ENCODE peak calls at places on chromosomes 11 and 22, in ten cellular contexts. K is heart right ventricle, Y is adrenal gland, B is fibroblast of lung, Z is suprapubic skin, T is choroid plexus epithelial cell, G is epithelial cell of esophagus, X is upper lobe of right lung, N is AG04450, J is fibroblast of pulmonary artery. O is an unnamed sample.
A peak's percentile ranks its signal among the peaks of the same experiment; 100 is the strongest.

GRCh38 chr11:132318421-132319157 is 948.2 kb downstream of the NTM start:
- DNase-seq in K (no peak), Y (no peak), B (peak; percentile 82), Z (no peak), T (peak; percentile 66), G (peak; percentile 84), X (no peak), N (no peak), J (peak; percentile 11), O (peak; percentile 14)

GRCh38 chr11:66090288-66090687 is 20.2 kb downstream of the PACS1 start:
- DNase-seq in K (no peak), Y (no peak), B (no peak), Z (no peak), T (no peak), G (no peak), X (no peak), N (no peak), J (no peak), O (no peak)

GRCh38 chr22:43173976-43174720 is 12.8 kb downstream of the TTLL12 start:
- DNase-seq in K (no peak), Y (no peak), B (no peak), Z (no peak), T (no peak), G (no peak), X (no peak), N (no peak), J (no peak), O (no peak)

GRCh38 chr11:2587132-2587930 is 112.5 kb downstream of the KCNQ1OT1 start:
- DNase-seq in K (peak; percentile 8), Y (peak; percentile 18), B (no peak), Z (peak; percentile 73), T (no peak), G (no peak), X (peak; percentile 61), N (no peak), J (no peak), O (no peak)

GRCh38 chr11:112507281-112507680 is 246.6 kb upstream of the PLET1 start:
- DNase-seq in K (no peak), Y (no peak), B (no peak), Z (no peak), T (no peak), G (no peak), X (no peak), N (no peak), J (no peak), O (no peak)

GRCh38 chr22:30763815-30764686 is 69.4 kb downstream of the OSBP2 start:
- DNase-seq in K (no peak), Y (peak; percentile 67), B (peak; percentile 81), Z (no peak), T (peak; percentile 92), G (peak; percentile 96), X (no peak), N (peak; percentile 56), J (peak; percentile 88), O (peak; percentile 85)

GRCh38 chr22:34068011-34068410 is 147.7 kb upstream of the LARGE1 start:
- DNase-seq in K (no peak), Y (no peak), B (no peak), Z (no peak), T (no peak), G (no peak), X (no peak), N (no peak), J (no peak), O (no peak)

GRCh38 chr11:131858495-131858894 is 488.1 kb downstream of the NTM start:
- DNase-seq in K (no peak), Y (no peak), B (no peak), Z (no peak), T (no peak), G (no peak), X (no peak), N (no peak), J (no peak), O (no peak)

GRCh38 chr11:36073411-36074203 is 129.7 kb downstream of the LDLRAD3 start:
- DNase-seq in K (peak; percentile 25), Y (peak; percentile 45), B (peak; percentile 64), Z (no peak), T (peak; percentile 88), G (peak; percentile 81), X (no peak), N (peak; percentile 72), J (peak; percentile 88), O (peak; percentile 3)

GRCh38 chr11:69539416-69540117 is 58.1 kb downstream of the LINC01488 start:
- DNase-seq in K (no peak), Y (no peak), B (no peak), Z (no peak), T (no peak), G (no peak), X (peak; percentile 84), N (no peak), J (no peak), O (no peak)

GRCh38 chr11:126838779-126839178 is 161.8 kb downstream of the KIRREL3 start:
- DNase-seq in K (no peak), Y (no peak), B (no peak), Z (no peak), T (no peak), G (no peak), X (no peak), N (no peak), J (no peak), O (no peak)

DNA sequence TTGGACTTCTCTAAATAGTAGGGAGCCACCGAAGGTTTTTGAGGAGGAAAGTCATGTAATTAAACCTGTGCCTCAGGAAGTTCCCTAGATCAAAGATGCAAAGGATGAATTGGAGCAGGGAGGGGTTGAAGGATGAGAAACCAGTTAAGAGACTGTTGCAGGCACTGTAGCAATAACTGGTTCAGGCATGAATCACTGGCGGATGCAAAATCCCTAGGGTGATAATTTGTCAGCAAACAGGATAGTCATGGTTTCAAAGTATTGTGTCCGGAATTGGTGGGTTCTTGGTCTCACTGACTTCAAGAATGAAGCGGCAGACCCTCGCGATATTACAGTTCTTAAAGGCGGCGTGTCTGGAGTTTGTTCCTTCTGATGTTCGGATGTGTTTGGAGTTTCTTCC is 19.9 kb downstream of the TRIOBP start:
- DNase-seq in K (no peak), Y (no peak), B (no peak), Z (no peak), T (peak; percentile 67), G (peak; percentile 90), X (no peak), N (no peak), J (no peak), O (peak; percentile 43)
- H3K4me3 ChIP-seq in K (no peak overlapping the region), Y (no peak overlapping the region), B (no peak overlapping the region), Z (no peak overlapping the region), T (no peak overlapping the region), G (no peak overlapping the region), X (no peak overlapping the region), N (no peak overlapping the region), J (no peak overlapping the region), O (no peak overlapping the region)

GRCh38 chr11:31050061-31050790 is 319.3 kb downstream of the DCDC1 start:
- DNase-seq in K (no peak), Y (no peak), B (no peak), Z (no peak), T (no peak), G (no peak), X (no peak), N (no peak), J (no peak), O (no peak)

DNA sequence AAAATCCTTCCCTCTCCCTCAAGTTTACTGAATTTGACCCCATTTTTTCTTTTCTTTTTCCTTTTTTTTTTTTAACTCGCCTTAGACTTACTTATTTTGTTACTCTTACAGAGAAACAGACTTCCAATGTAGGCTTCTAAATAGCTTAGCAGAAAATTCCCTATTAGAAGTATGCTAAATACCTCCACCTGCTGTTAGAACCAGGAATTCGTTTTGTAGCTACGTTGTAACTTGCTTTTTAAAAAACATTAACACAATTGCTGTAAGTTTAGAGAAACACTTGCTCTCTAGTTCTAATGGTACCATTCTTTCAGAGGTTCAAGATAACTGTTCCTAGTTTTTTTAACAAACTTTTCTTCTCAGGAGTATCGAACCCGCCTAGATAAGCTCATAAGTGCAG is 324.2 kb downstream of the DCDC1 start:
- DNase-seq in K (no peak), Y (no peak), B (peak; percentile 3), Z (no peak), T (peak; percentile 49), G (peak; percentile 9), X (no peak), N (no peak), J (peak; percentile 43), O (peak; percentile 11)
- TF ChIP-seq CTCF in K (peak; percentile 50), Y (peak; percentile 48), B (no peak), Z (no peak), T (peak; percentile 52), G (no peak), X (no peak), N (peak; percentile 22), J (peak; percentile 40), O (peak; percentile 34)

GRCh38 chr11:120489799-120490198 is 21.7 kb upstream of the GRIK4 start:
- DNase-seq in K (no peak), Y (no peak), B (no peak), Z (no peak), T (no peak), G (no peak), X (no peak), N (no peak), J (no peak), O (no peak)
- H3K4me3 ChIP-seq in K (no peak overlapping the region), Y (no peak overlapping the region), B (no peak overlapping the region), Z (no peak overlapping the region), T (no peak overlapping the region), G (no peak overlapping the region), X (no peak overlapping the region), N (no peak overlapping the region), J (no peak overlapping the region), O (no peak overlapping the region)

GRCh38 chr22:27989758-27990450 is 70.8 kb upstream of the PITPNB start:
- DNase-seq in K (no peak), Y (peak; percentile 9), B (no peak), Z (peak; percentile 71), T (no peak), G (no peak), X (no peak), N (no peak), J (no peak), O (no peak)

GRCh38 chr22:27991586-27992293 is 72.7 kb upstream of the PITPNB start:
- DNase-seq in K (no peak), Y (peak; percentile 6), B (no peak), Z (peak; percentile 74), T (no peak), G (no peak), X (no peak), N (no peak), J (no peak), O (no peak)

GRCh38 chr22:27990451-27990840 is 71.4 kb upstream of the PITPNB start:
- DNase-seq in K (no peak), Y (peak; percentile 11), B (no peak), Z (peak; percentile 65), T (no peak), G (no peak), X (no peak), N (no peak), J (no peak), O (no peak)

GRCh38 chr22:27992294-27993165 is 73.5 kb upstream of the PITPNB start:
- DNase-seq in K (no peak), Y (peak; percentile 9), B (no peak), Z (peak; percentile 78), T (no peak), G (no peak), X (no peak), N (no peak), J (no peak), O (no peak)

DNA sequence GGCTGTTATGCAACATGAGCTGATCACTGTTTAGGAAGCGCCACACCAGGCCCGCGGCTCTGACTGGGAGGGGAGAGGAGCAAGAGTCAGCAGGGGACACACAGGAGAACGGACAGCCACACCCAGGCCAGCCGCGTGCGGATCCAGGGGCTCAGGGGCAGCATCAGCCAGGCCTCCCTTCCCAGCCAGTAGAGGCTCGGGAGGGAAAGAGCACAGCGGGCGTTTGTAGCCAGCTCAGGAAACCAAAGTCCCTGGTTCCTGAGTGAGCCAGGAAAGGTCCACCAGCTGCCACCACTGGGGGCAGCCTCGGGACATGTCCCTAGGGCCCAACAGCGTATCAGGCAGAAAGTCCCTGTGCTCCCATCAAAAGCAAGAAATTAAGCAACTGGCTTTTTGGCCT is 71.8 kb upstream of the PITPNB start:
- DNase-seq in K (peak; percentile 79), Y (peak; percentile 20), B (no peak), Z (peak; percentile 82), T (peak; percentile 70), G (peak; percentile 10), X (no peak), N (no peak), J (peak; percentile 51), O (peak; percentile 6)
- TF ChIP-seq CTCF in K (peak; percentile 70), Y (peak; percentile 35), B (peak; percentile 27), Z (no peak), T (peak; percentile 72), G (peak; percentile 42), X (peak; percentile 51), N (peak; percentile 28), J (peak; percentile 53), O (peak; percentile 44)